ENCODE peak calls at places on chromosomes 2 and 18, in nine cellular contexts. F is aorta, R is pulmonary artery endothelial cell, T is T-helper 9 cell, G is tibial artery, J is left ventricle myocardium inferior, O is HL-60, H is fibroblast of mammary gland, N is fibroblast of the conjunctiva. K is an unnamed sample.

GRCh38 chr2:236749346-236749745 is 179.7 kb downstream of the ACKR3 start:
- DNase-seq in F (peak), R (no peak), T (no peak), G (peak), J (no peak), O (no peak), H (peak), N (no peak), K (peak)

GRCh38 chr2:68417931-68418330 is 49.2 kb downstream of the FBXO48 start:
- DNase-seq in F (no peak), R (no peak), T (no peak), G (no peak), J (no peak), O (no peak), H (no peak), N (no peak), K (no peak)

GRCh38 chr2:188024811-188025210 is 266.9 kb upstream of the GULP1 start:
- DNase-seq in F (no peak), R (no peak), T (no peak), G (no peak), J (no peak), O (no peak), H (peak), N (no peak), K (peak)

GRCh38 chr2:128791120-128791982 is 472.7 kb upstream of the HS6ST1 start:
- DNase-seq in F (no peak), R (no peak), T (no peak), G (no peak), J (no peak), O (no peak), H (no peak), N (no peak), K (no peak)

GRCh38 chr2:230234122-230234722 is 8.7 kb downstream of the SP140 start:
- DNase-seq in F (no peak), R (no peak), T (no peak), G (no peak), J (no peak), O (no peak), H (no peak), N (no peak), K (no peak)

GRCh38 chr2:209368406-209368805 is 55.4 kb upstream of the MAP2 start:
- DNase-seq in F (no peak), R (no peak), T (no peak), G (no peak), J (no peak), O (no peak), H (no peak), N (no peak), K (no peak)

GRCh38 chr2:238898534-238899281 is 50.8 kb downstream of the TWIST2 start:
- DNase-seq in F (no peak), R (no peak), T (no peak), G (no peak), J (no peak), O (no peak), H (no peak), N (no peak), K (no peak)

GRCh38 chr2:182980115-182980514 is 58.1 kb downstream of the NCKAP1 start:
- DNase-seq in F (no peak), R (no peak), T (no peak), G (no peak), J (no peak), O (no peak), H (peak), N (peak), K (peak)

GRCh38 chr2:182117203-182117602 is 131.6 kb downstream of the PPP1R1C start:
- DNase-seq in F (no peak), R (no peak), T (no peak), G (no peak), J (no peak), O (no peak), H (no peak), N (no peak), K (no peak)

GRCh38 chr2:71800106-71800809 is 346.9 kb downstream of the DYSF start:
- DNase-seq in F (no peak), R (no peak), T (no peak), G (peak), J (no peak), O (no peak), H (no peak), N (no peak), K (no peak)

GRCh38 chr18:57347784-57348183 is 4.6 kb upstream of the ST8SIA3 start:
- DNase-seq in F (no peak), R (no peak), T (no peak), G (no peak), J (no peak), O (no peak), H (no peak), N (no peak), K (no peak)

GRCh38 chr2:3631851-3632659 is 25.9 kb upstream of the ALLC start:
- DNase-seq in F (peak), R (no peak), T (no peak), G (peak), J (no peak), O (no peak), H (no peak), N (no peak), K (no peak)

GRCh38 chr2:229342376-229342775 is 71.3 kb upstream of the PID1 start:
- DNase-seq in F (peak), R (no peak), T (no peak), G (no peak), J (peak), O (peak), H (peak), N (no peak), K (no peak)

GRCh38 chr2:42368817-42369550 is 8.0 kb upstream of the COX7A2L start:
- DNase-seq in F (no peak), R (peak), T (no peak), G (no peak), J (peak), O (no peak), H (no peak), N (no peak), K (no peak)

GRCh38 chr2:184599054-184599874 is 935 bp downstream of the ZNF804A start:
- DNase-seq in F (no peak), R (no peak), T (no peak), G (no peak), J (no peak), O (peak), H (peak), N (no peak), K (peak)

GRCh38 chr18:28960146-28960545 is 783.2 kb upstream of the CDH2 start:
- DNase-seq in F (no peak), R (no peak), T (no peak), G (no peak), J (no peak), O (no peak), H (peak), N (no peak), K (peak)